ENCODE peak calls at places on chromosome 6, in eight cellular contexts. U is upper lobe of right lung; Y is BE2C; C is MM.1S; N is CD4-positive, CD25-positive, alpha-beta regulatory T cell; I is uterus; O is heart right ventricle; B is left ventricle myocardium inferior. E is an unnamed sample. For H3K27me3 and H3K4me1, the result is how much of the 10 kb centered on the place peaks cover.

GRCh38 chr6:155224031-155224451 is 39.8 kb upstream of the CLDN20 start:
- DNase-seq in Y (no peak), O (no peak), B (no peak), N (no peak), I (no peak), U (no peak), C (no peak), E (no peak)

GRCh38 chr6:130293800-130294199 is 71.0 kb upstream of the SAMD3 start:
- DNase-seq in Y (no peak), C (peak), N (no peak), U (no peak), B (no peak), I (no peak), O (no peak), E (no peak)

GRCh38 chr6:293185-294174 is 1.2 kb downstream of the DUSP22 start:
- DNase-seq in O (peak), Y (no peak), C (peak), B (no peak), I (peak), N (no peak), U (peak), E (peak)

GRCh38 chr6:14865609-14866100 is 380.2 kb upstream of the JARID2 start:
- DNase-seq in C (no peak), I (no peak), B (no peak), Y (no peak), N (no peak), O (no peak), U (no peak), E (no peak)

GRCh38 chr6:105994522-105995402 is 91.4 kb upstream of the PRDM1 start:
- DNase-seq in N (peak), C (peak), B (peak), O (peak), I (peak), Y (peak), U (peak), E (peak)

GRCh38 chr6:170404036-170404435 is 97.5 kb downstream of the FAM120B start:
- DNase-seq in I (no peak), Y (no peak), O (no peak), C (no peak), N (no peak), U (no peak), B (no peak), E (no peak)

GRCh38 chr6:150142657-150143501 is at the start of gene PPP1R14C:
- DNase-seq in Y (no peak), N (no peak), O (peak), B (peak), U (peak), C (no peak), I (no peak), E (peak)

GRCh38 chr6:90184334-90185298 is 112.0 kb downstream of the BACH2 start:
- DNase-seq in U (no peak), B (no peak), I (no peak), N (no peak), O (no peak), C (no peak), Y (no peak), E (no peak)

GRCh38 chr6:151121900-151122299 is 117.9 kb upstream of the AKAP12 start:
- DNase-seq in Y (peak), I (peak), B (peak), U (no peak), N (no peak), O (peak), C (no peak), E (peak)

GRCh38 chr6:125273965-125274364 is 27.8 kb downstream of the HDDC2 start:
- DNase-seq in I (no peak), Y (peak), N (no peak), O (no peak), B (no peak), C (no peak), U (no peak), E (no peak)

GRCh38 chr6:81708306-81708705 is 44.2 kb downstream of the TENT5A start:
- DNase-seq in B (no peak), O (no peak), C (no peak), Y (no peak), I (no peak), N (no peak), U (no peak), E (no peak)

GRCh38 chr6:40359808-40360207 is 227.4 kb downstream of the LRFN2 start:
- DNase-seq in B (no peak), C (no peak), Y (no peak), U (no peak), O (no peak), N (no peak), I (no peak), E (no peak)

GRCh38 chr6:64217721-64218603 is 582.4 kb downstream of the PHF3 start:
- DNase-seq in C (no peak), O (no peak), I (no peak), U (no peak), Y (no peak), N (no peak), B (no peak), E (no peak)

GRCh38 chr6:2556761-2557160 is 194.0 kb downstream of the MYLK4 start:
- DNase-seq in U (no peak), N (no peak), B (no peak), Y (no peak), O (no peak), I (no peak), C (no peak), E (no peak)

GRCh38 chr6:43763133-43763797 is 6.7 kb upstream of the VEGFA start:
- DNase-seq in I (no peak), B (no peak), C (no peak), Y (no peak), N (no peak), U (peak), O (no peak), E (no peak)

GRCh38 chr6:71250050-71250689 is 38.4 kb upstream of the OGFRL1 start:
- DNase-seq in I (no peak), B (no peak), Y (no peak), C (no peak), U (no peak), N (no peak), O (no peak), E (no peak)

GRCh38 chr6:139472341-139473038 is 98.0 kb upstream of the CITED2 start:
- DNase-seq in I (no peak), Y (no peak), B (no peak), O (no peak), U (no peak), C (no peak), N (no peak), E (no peak)

GRCh38 chr6:41222513-41222912 is 5.6 kb upstream of the TREML4 start:
- DNase-seq in N (no peak), Y (no peak), I (no peak), O (no peak), C (no peak), U (no peak), B (no peak), E (no peak)

GRCh38 chr6:163457637-163458561 is 43.4 kb downstream of the QKI start:
- DNase-seq in B (no peak), U (no peak), N (no peak), C (no peak), I (peak), Y (no peak), O (no peak), E (no peak)

GRCh38 chr6:135534773-135535380 is 37.3 kb upstream of the AHI1 start:
- DNase-seq in O (no peak), Y (no peak), C (no peak), N (no peak), U (no peak), I (no peak), B (no peak), E (no peak)

GRCh38 chr6:166512567-166512966 is 73.9 kb downstream of the RAMACL start:
- DNase-seq in Y (no peak), B (no peak), I (no peak), U (no peak), O (no peak), N (no peak), C (no peak), E (no peak)

GRCh38 chr6:52284460-52285173 is at the start of gene MCM3:
- DNase-seq in Y (peak), C (peak), O (peak), U (peak), N (peak), I (peak), B (peak), E (peak)

GRCh38 chr6:52285174-52286068 is 879 bp upstream of the MCM3 start:
- DNase-seq in O (no peak), B (no peak), N (no peak), I (no peak), C (peak), Y (no peak), U (no peak), E (no peak)

GRCh38 chr6:52284131-52284459 is 447 bp downstream of the MCM3 start:
- DNase-seq in U (no peak), O (no peak), B (peak), I (peak), C (peak), N (peak), Y (peak), E (peak)

GRCh38 chr6:52286798-52287432 is 2.4 kb upstream of the MCM3 start:
- DNase-seq in C (peak), Y (peak), I (peak), O (peak), U (peak), N (peak), B (peak), E (peak)

GRCh38 chr6:52288216-52288615 is 3.7 kb upstream of the MCM3 start:
- DNase-seq in N (no peak), B (no peak), Y (no peak), U (no peak), O (no peak), I (no peak), C (no peak), E (no peak)
- H3K27me3 ChIP-seq in N (under half), B (under half), Y (under half), U (under half), O (under half), I (under half), C (under half), E (under half)

GRCh38 chr6:28767133-28767532 is 156.7 kb downstream of the TRIM27 start:
- DNase-seq in Y (no peak), O (no peak), I (no peak), C (no peak), N (no peak), U (no peak), B (no peak), E (no peak)
- H3K4me1 ChIP-seq in Y (under half), O (under half), I (under half), C (under half), N (under half), U (under half), B (under half), E (under half)

GRCh38 chr6:165390475-165390874 is 81.1 kb upstream of the C6orf118 start:
- DNase-seq in C (no peak), U (no peak), B (no peak), N (no peak), Y (no peak), I (no peak), O (no peak), E (no peak)

DNA sequence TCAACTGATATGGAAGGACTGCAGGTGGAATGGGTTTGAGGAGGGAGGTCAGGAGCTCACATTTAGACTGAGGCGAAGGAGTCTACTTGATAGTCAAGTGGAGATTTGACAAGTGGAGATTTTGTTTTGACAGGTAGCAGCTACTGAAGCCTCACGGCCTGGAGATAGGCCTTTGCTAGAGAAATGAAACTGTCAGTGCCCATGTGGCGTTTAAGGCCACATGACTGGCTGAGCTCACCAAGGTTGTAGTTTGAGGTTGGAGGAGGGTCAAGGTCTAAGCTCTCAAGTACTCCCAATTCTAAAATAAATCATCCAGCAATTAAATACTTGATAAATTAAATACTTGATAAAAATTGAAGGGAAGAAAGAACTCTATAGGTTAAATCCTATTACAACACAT is 80.1 kb upstream of the C6orf118 start:
- DNase-seq in B (no peak), C (no peak), O (no peak), N (no peak), U (no peak), I (no peak), Y (no peak), E (no peak)
- H3K27me3 ChIP-seq in B (under half), C (under half), O (under half), N (under half), U (under half), I (under half), Y (under half), E (under half)

GRCh38 chr6:30889138-30889885 is 5.0 kb downstream of the DDR1 start:
- DNase-seq in U (no peak), Y (no peak), N (no peak), O (no peak), B (no peak), I (no peak), C (no peak), E (no peak)

GRCh38 chr6:30886897-30887255 is 2.6 kb downstream of the DDR1 start:
- DNase-seq in N (no peak), I (no peak), C (no peak), B (no peak), Y (no peak), O (no peak), U (no peak), E (no peak)

GRCh38 chr6:30889921-30890645 is 5.8 kb downstream of the DDR1 start:
- DNase-seq in Y (peak), C (no peak), I (no peak), O (no peak), U (peak), B (no peak), N (no peak), E (no peak)

GRCh38 chr6:30887901-30888300 is 3.6 kb downstream of the DDR1 start:
- DNase-seq in N (no peak), B (no peak), I (no peak), U (peak), C (no peak), O (no peak), Y (no peak), E (no peak)

GRCh38 chr6:30888472-30889137 is 4.3 kb downstream of the DDR1 start:
- DNase-seq in Y (peak), N (no peak), I (no peak), B (no peak), U (peak), C (no peak), O (no peak), E (no peak)
- H3K4me1 ChIP-seq in Y (under half), N (under half), I (under half), B (under half), U (under half), C (under half), O (under half), E (under half)

DNA sequence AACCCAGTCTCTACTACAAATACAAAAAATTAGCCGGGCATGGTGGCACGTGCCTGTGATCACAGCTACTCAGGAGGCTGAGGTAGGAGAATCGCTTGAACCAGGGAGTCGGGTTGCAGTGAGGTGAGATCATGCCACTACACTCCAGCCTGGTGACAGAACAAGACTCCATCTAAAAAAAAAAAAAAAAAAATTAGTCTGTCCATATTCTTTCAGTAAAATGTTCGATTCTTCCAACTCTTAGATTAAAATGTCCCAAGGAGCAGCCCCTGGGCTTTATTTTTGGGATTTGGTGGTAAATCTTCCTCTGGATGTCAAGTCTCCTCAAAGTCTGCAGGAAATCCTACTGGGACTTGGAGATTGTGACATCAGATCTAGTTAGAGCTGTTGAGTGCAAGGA is 101.0 kb upstream of the EEF1E1 start:
- DNase-seq in I (no peak), C (no peak), O (no peak), U (no peak), N (no peak), Y (no peak), B (no peak), E (no peak)
- H3K27me3 ChIP-seq in I (under half), C (under half), O (under half), U (under half), N (under half), Y (under half), B (half or more), E (under half)

DNA sequence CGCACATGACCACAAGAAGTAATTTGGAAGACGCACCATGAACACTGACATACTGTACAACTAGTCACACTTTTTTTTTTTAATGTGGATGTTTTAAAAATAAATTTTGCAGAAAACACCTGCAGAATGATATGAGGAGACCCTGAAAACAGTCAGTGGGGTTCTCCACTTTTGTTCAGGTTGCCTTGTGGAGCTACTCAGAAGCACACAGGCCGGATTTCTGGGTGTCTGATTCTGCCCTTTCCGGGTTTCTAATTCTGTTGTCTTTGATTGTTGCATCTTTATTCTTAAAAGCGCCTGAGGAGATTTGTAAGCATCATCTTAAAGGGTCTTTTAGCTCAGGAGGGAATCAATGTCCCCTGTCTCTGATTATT is 74.5 kb downstream of the SSR1 start:
- DNase-seq in I (no peak), Y (no peak), O (no peak), U (no peak), N (no peak), B (no peak), C (no peak), E (no peak)
- H3K4me1 ChIP-seq in I (under half), Y (under half), O (half or more), U (under half), N (under half), B (half or more), C (under half), E (under half)